ENCODE peak calls at places on chromosomes 6 and 20, in six cellular contexts. E is fibroblast of pulmonary artery, X is fibroblast of mammary gland, F is testis, N is fibroblast of lung, C is colonic mucosa. L is an unnamed sample.

GRCh38 chr6:110944681-110945151 is 13.8 kb upstream of the GTF3C6 start:
- DNase-seq in E (peak; percentile 73), X (peak; percentile 95), F (no peak), N (peak; percentile 91), C (no peak), L (peak; percentile 99)

GRCh38 chr20:325889-326644 is 715 bp downstream of the SOX12 start:
- DNase-seq in E (peak; percentile 65), X (peak; percentile 59), F (peak; percentile 69), N (peak; percentile 69), C (peak; percentile 61), L (no peak)

GRCh38 chr20:56400001-56400640 is 7.7 kb downstream of the CSTF1 start:
- DNase-seq in E (peak; percentile 93), X (peak; percentile 84), F (peak; percentile 85), N (peak; percentile 56), C (peak; percentile 62), L (peak; percentile 56)

GRCh38 chr20:59933849-59934585 is 580 bp upstream of the SYCP2 start:
- DNase-seq in E (peak; percentile 64), X (peak; percentile 49), F (peak; percentile 84), N (peak; percentile 59), C (peak; percentile 78), L (peak; percentile 40)

GRCh38 chr6:3816251-3816650 is 32.9 kb upstream of the FAM50B start:
- DNase-seq in E (no peak), X (no peak), F (no peak), N (no peak), C (no peak), L (no peak)

GRCh38 chr6:83169511-83169910 is 23.6 kb downstream of the PGM3 start:
- DNase-seq in E (no peak), X (no peak), F (no peak), N (peak; percentile 29), C (no peak), L (no peak)

GRCh38 chr6:161748535-161749386 is 474.9 kb upstream of the AGPAT4 start:
- DNase-seq in E (peak; percentile 14), X (no peak), F (peak; percentile 63), N (peak; percentile 11), C (peak; percentile 34), L (no peak)

GRCh38 chr6:137519629-137520176 is 25.5 kb upstream of the OLIG3 start:
- DNase-seq in E (no peak), X (no peak), F (no peak), N (no peak), C (no peak), L (no peak)

GRCh38 chr20:57175397-57176010 is 90.9 kb downstream of the BMP7 start:
- DNase-seq in E (no peak), X (no peak), F (no peak), N (no peak), C (no peak), L (no peak)

GRCh38 chr6:14274552-14275492 is 157.2 kb downstream of the CD83 start:
- DNase-seq in E (no peak), X (no peak), F (no peak), N (peak; percentile 22), C (no peak), L (peak; percentile 99)

GRCh38 chr6:52087498-52087999 is at the start of gene PKHD1:
- DNase-seq in E (no peak), X (peak; percentile 18), F (no peak), N (no peak), C (peak; percentile 55), L (peak; percentile 54)

GRCh38 chr6:27478141-27478705 is 5.3 kb upstream of the ZNF184 start:
- DNase-seq in E (peak; percentile 30), X (peak; percentile 34), F (no peak), N (peak; percentile 29), C (peak; percentile 18), L (peak; percentile 21)

GRCh38 chr6:37473364-37474095 is 26.2 kb downstream of the CCDC167 start:
- DNase-seq in E (peak; percentile 41), X (no peak), F (peak; percentile 81), N (peak; percentile 54), C (no peak), L (peak; percentile 70)

GRCh38 chr20:61397790-61398189 is 145.7 kb downstream of the CDH4 start:
- DNase-seq in E (no peak), X (no peak), F (no peak), N (no peak), C (no peak), L (no peak)

GRCh38 chr6:39801456-39802251 is 9.5 kb downstream of the DAAM2 start:
- DNase-seq in E (no peak), X (no peak), F (no peak), N (peak; percentile 35), C (no peak), L (no peak)

GRCh38 chr20:50987493-50988210 is 29.0 kb downstream of the MOCS3 start:
- DNase-seq in E (peak; percentile 93), X (peak; percentile 91), F (peak; percentile 91), N (peak; percentile 77), C (peak; percentile 82), L (peak; percentile 82)

GRCh38 chr6:167311286-167311685 is 13.6 kb upstream of the TTLL2 start:
- DNase-seq in E (no peak), X (no peak), F (no peak), N (no peak), C (no peak), L (no peak)

GRCh38 chr6:170056329-170056728 is 234.5 kb downstream of the DLL1 start:
- DNase-seq in E (no peak), X (no peak), F (no peak), N (no peak), C (no peak), L (no peak)

GRCh38 chr6:42727084-42727601 is 4.7 kb upstream of the PRPH2 start:
- DNase-seq in E (no peak), X (no peak), F (peak; percentile 74), N (peak; percentile 16), C (peak; percentile 40), L (no peak)
- H3K4me3 ChIP-seq in E (peak overlapping the region; percentile 41), X (peak overlapping the region; percentile 43), F (peak overlapping the region; percentile 61), N (peak overlapping the region; percentile 12), C (peak overlapping the region; percentile 49), L (peak overlapping the region; percentile 43)

DNA sequence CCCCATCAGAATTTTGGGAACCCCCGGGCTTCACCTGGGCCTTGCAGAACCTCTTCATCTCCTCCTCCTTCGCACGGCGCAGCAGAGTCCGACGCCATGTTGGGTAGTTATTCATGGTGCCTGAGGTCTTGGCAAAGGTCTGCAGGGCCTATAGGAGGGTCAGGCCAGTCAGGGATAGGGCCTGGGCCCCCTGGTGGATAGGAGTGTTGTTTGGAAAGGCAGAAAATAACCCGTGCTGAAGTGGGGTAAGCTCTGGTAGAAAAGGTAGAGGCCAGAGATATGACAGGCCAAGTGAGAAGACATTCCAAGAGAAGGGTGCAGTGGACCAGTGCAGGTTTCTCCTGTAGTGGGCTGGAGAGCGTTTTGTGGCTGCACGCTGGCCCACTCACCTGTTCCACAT is 4.9 kb downstream of the SMPD2 start:
- DNase-seq in E (no peak), X (no peak), F (no peak), N (no peak), C (no peak), L (no peak)
- TF ChIP-seq CTCF in E (no peak), X (peak; percentile 16), F (no peak), N (peak; percentile 5), C (no peak), L (no peak)

GRCh38 chr6:93416575-93417420 is 2.6 kb downstream of the EPHA7 start:
- DNase-seq in E (peak; percentile 12), X (no peak), F (peak; percentile 63), N (peak; percentile 32), C (peak; percentile 23), L (no peak)
- H3K4me3 ChIP-seq in E (peak overlapping the region; percentile 57), X (no peak overlapping the region), F (peak overlapping the region; percentile 64), N (no peak overlapping the region), C (peak overlapping the region; percentile 47), L (no peak overlapping the region)

GRCh38 chr6:1244278-1244677 is 67.6 kb upstream of the FOXQ1 start:
- DNase-seq in E (no peak), X (no peak), F (no peak), N (no peak), C (no peak), L (no peak)

GRCh38 chr6:1244941-1245340 is 67.0 kb upstream of the FOXQ1 start:
- DNase-seq in E (no peak), X (peak; percentile 14), F (no peak), N (no peak), C (no peak), L (no peak)

GRCh38 chr6:1242021-1242420 is 69.9 kb upstream of the FOXQ1 start:
- DNase-seq in E (no peak), X (no peak), F (no peak), N (no peak), C (no peak), L (no peak)

GRCh38 chr6:1240766-1241165 is 71.1 kb upstream of the FOXQ1 start:
- DNase-seq in E (no peak), X (peak; percentile 2), F (no peak), N (no peak), C (no peak), L (peak; percentile 89)

DNA sequence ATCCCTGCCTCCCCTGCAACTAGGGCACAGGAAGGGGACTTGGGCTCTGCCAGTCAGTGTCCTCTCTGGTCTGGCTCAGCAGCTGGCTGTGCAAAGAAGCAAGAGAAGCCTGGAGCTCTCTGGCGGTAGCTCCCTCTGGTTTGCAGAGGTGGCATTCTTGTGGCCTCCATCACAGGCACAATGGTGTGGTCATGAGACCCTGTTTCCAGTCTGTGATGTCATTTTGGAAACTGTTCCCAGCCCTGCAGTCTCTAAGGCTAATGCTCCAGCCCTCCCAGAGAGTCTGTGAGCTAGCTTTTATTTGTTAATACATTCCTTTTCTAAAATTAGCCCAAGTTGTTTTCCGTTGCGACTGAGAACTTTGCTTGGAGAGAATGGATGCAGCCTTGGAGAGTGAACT is 69.5 kb upstream of the FOXQ1 start:
- DNase-seq in E (no peak), X (peak; percentile 12), F (no peak), N (no peak), C (no peak), L (no peak)
- TF ChIP-seq CTCF in E (no peak), X (no peak), F (no peak), N (no peak), C (no peak), L (no peak)